ENCODE peak calls at places on chromosomes 5 and 9, in eight cellular contexts. One of them, this sample, is unnamed.

GRCh38 chr5:172334196-172334595 is 50.6 kb upstream of the UBTD2 start:
- DNase-seq in transverse colon: no peak
- DNase-seq in GM06990: no peak
- DNase-seq in lung: no peak
- DNase-seq in IMR-90: no peak
- DNase-seq in bronchial epithelial cell: no peak
- DNase-seq in PC-3: peak; percentile 18
- DNase-seq in hepatocyte: no peak
- DNase-seq in this sample: peak; percentile 37

GRCh38 chr5:80977764-80978163 is 17.6 kb downstream of the RASGRF2 start:
- DNase-seq in hepatocyte: no peak
- DNase-seq in bronchial epithelial cell: no peak
- DNase-seq in PC-3: no peak
- DNase-seq in GM06990: no peak
- DNase-seq in IMR-90: peak; percentile 56
- DNase-seq in transverse colon: no peak
- DNase-seq in lung: no peak
- DNase-seq in this sample: no peak

GRCh38 chr5:150122536-150123481 is 32.8 kb downstream of the PDGFRB start:
- DNase-seq in GM06990: no peak
- DNase-seq in bronchial epithelial cell: no peak
- DNase-seq in PC-3: no peak
- DNase-seq in IMR-90: no peak
- DNase-seq in transverse colon: no peak
- DNase-seq in hepatocyte: no peak
- DNase-seq in lung: no peak
- DNase-seq in this sample: no peak

GRCh38 chr5:32677023-32677422 is 34.1 kb upstream of the NPR3 start:
- DNase-seq in bronchial epithelial cell: no peak
- DNase-seq in transverse colon: no peak
- DNase-seq in IMR-90: no peak
- DNase-seq in GM06990: no peak
- DNase-seq in PC-3: no peak
- DNase-seq in lung: no peak
- DNase-seq in hepatocyte: no peak
- DNase-seq in this sample: no peak

GRCh38 chr5:160213537-160213936 is 15.8 kb upstream of the FABP6 start:
- DNase-seq in PC-3: peak; percentile 22
- DNase-seq in GM06990: no peak
- DNase-seq in transverse colon: no peak
- DNase-seq in bronchial epithelial cell: peak; percentile 61
- DNase-seq in IMR-90: peak; percentile 13
- DNase-seq in lung: peak; percentile 46
- DNase-seq in hepatocyte: no peak
- DNase-seq in this sample: no peak

GRCh38 chr5:147093138-147093537 is 141.7 kb upstream of the STK32A start:
- DNase-seq in lung: no peak
- DNase-seq in hepatocyte: peak; percentile 32
- DNase-seq in PC-3: no peak
- DNase-seq in IMR-90: peak; percentile 1
- DNase-seq in transverse colon: no peak
- DNase-seq in bronchial epithelial cell: peak; percentile 78
- DNase-seq in GM06990: no peak
- DNase-seq in this sample: no peak

GRCh38 chr9:126488881-126489404 is 124.8 kb upstream of the LMX1B start:
- DNase-seq in transverse colon: no peak
- DNase-seq in lung: no peak
- DNase-seq in hepatocyte: no peak
- DNase-seq in IMR-90: no peak
- DNase-seq in bronchial epithelial cell: no peak
- DNase-seq in PC-3: no peak
- DNase-seq in GM06990: no peak
- DNase-seq in this sample: no peak

GRCh38 chr5:88833371-88834107 is 49.4 kb downstream of the MEF2C start:
- DNase-seq in IMR-90: peak; percentile 74
- DNase-seq in hepatocyte: peak; percentile 19
- DNase-seq in transverse colon: peak; percentile 38
- DNase-seq in PC-3: no peak
- DNase-seq in lung: no peak
- DNase-seq in GM06990: no peak
- DNase-seq in bronchial epithelial cell: no peak
- DNase-seq in this sample: no peak

GRCh38 chr5:927172-928015 is 34.7 kb downstream of the TRIP13 start:
- DNase-seq in hepatocyte: no peak
- DNase-seq in PC-3: no peak
- DNase-seq in transverse colon: no peak
- DNase-seq in IMR-90: no peak
- DNase-seq in lung: no peak
- DNase-seq in GM06990: no peak
- DNase-seq in bronchial epithelial cell: no peak
- DNase-seq in this sample: no peak
- H3K4me3 ChIP-seq in hepatocyte: no peak overlapping the region
- H3K4me3 ChIP-seq in PC-3: no peak overlapping the region
- H3K4me3 ChIP-seq in transverse colon: no peak overlapping the region
- H3K4me3 ChIP-seq in IMR-90: no peak overlapping the region
- H3K4me3 ChIP-seq in lung: no peak overlapping the region
- H3K4me3 ChIP-seq in GM06990: no peak overlapping the region
- H3K4me3 ChIP-seq in bronchial epithelial cell: no peak overlapping the region
- H3K4me3 ChIP-seq in this sample: no peak overlapping the region

DNA sequence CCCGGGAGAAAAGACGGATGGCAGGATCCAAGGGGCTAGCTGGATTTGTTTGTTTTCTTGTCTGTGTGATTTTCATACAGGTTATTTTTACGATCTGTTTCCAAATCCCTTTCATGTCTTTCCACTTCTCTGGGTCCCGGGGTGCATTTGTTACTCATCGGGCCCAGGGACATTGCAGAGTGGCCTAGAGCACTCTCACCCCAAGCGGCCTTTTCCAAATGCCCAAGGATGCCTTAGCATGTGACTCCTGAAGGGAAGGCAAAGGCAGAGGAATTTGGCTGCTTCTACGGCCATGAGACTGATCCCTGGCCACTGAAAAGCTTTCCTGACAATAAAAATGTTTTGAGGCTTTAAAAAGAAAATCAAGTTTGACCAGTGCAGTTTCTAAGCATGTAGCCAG is 94.2 kb downstream of the SYK start:
- DNase-seq in transverse colon: no peak
- DNase-seq in IMR-90: no peak
- DNase-seq in PC-3: no peak
- DNase-seq in GM06990: no peak
- DNase-seq in hepatocyte: no peak
- DNase-seq in lung: no peak
- DNase-seq in bronchial epithelial cell: no peak
- DNase-seq in this sample: no peak
- H3K36me3 ChIP-seq in transverse colon: no peaks in the 10 kb centered on the region
- H3K36me3 ChIP-seq in IMR-90: no peaks in the 10 kb centered on the region
- H3K36me3 ChIP-seq in PC-3: no peaks in the 10 kb centered on the region
- H3K36me3 ChIP-seq in GM06990: peaks cover 1% of the 10 kb centered on the region
- H3K36me3 ChIP-seq in hepatocyte: no peaks in the 10 kb centered on the region
- H3K36me3 ChIP-seq in lung: peaks cover 7% of the 10 kb centered on the region
- H3K36me3 ChIP-seq in bronchial epithelial cell: peaks cover 3% of the 10 kb centered on the region
- H3K36me3 ChIP-seq in this sample: peaks cover 84% of the 10 kb centered on the region

GRCh38 chr5:174607205-174607604 is 117.2 kb upstream of the MSX2 start:
- DNase-seq in PC-3: no peak
- DNase-seq in transverse colon: no peak
- DNase-seq in hepatocyte: no peak
- DNase-seq in bronchial epithelial cell: no peak
- DNase-seq in lung: no peak
- DNase-seq in GM06990: no peak
- DNase-seq in IMR-90: no peak
- DNase-seq in this sample: no peak

GRCh38 chr5:174610968-174611367 is 113.4 kb upstream of the MSX2 start:
- DNase-seq in transverse colon: peak; percentile 10
- DNase-seq in hepatocyte: peak; percentile 54
- DNase-seq in GM06990: no peak
- DNase-seq in bronchial epithelial cell: peak; percentile 52
- DNase-seq in PC-3: peak; percentile 43
- DNase-seq in IMR-90: peak; percentile 75
- DNase-seq in lung: peak; percentile 72
- DNase-seq in this sample: no peak

GRCh38 chr5:174608631-174609097 is 115.7 kb upstream of the MSX2 start:
- DNase-seq in lung: peak; percentile 68
- DNase-seq in bronchial epithelial cell: no peak
- DNase-seq in IMR-90: no peak
- DNase-seq in hepatocyte: no peak
- DNase-seq in transverse colon: peak; percentile 20
- DNase-seq in GM06990: no peak
- DNase-seq in PC-3: no peak
- DNase-seq in this sample: no peak

GRCh38 chr5:174606646-174607045 is 117.7 kb upstream of the MSX2 start:
- DNase-seq in IMR-90: no peak
- DNase-seq in transverse colon: no peak
- DNase-seq in lung: no peak
- DNase-seq in hepatocyte: no peak
- DNase-seq in PC-3: no peak
- DNase-seq in GM06990: no peak
- DNase-seq in bronchial epithelial cell: no peak
- DNase-seq in this sample: no peak

GRCh38 chr5:174609116-174609515 is 115.3 kb upstream of the MSX2 start:
- DNase-seq in PC-3: no peak
- DNase-seq in bronchial epithelial cell: no peak
- DNase-seq in hepatocyte: no peak
- DNase-seq in GM06990: no peak
- DNase-seq in transverse colon: no peak
- DNase-seq in lung: no peak
- DNase-seq in IMR-90: no peak
- DNase-seq in this sample: no peak
- H3K4me3 ChIP-seq in PC-3: no peak overlapping the region
- H3K4me3 ChIP-seq in bronchial epithelial cell: no peak overlapping the region
- H3K4me3 ChIP-seq in hepatocyte: no peak overlapping the region
- H3K4me3 ChIP-seq in GM06990: no peak overlapping the region
- H3K4me3 ChIP-seq in transverse colon: no peak overlapping the region
- H3K4me3 ChIP-seq in lung: no peak overlapping the region
- H3K4me3 ChIP-seq in IMR-90: no peak overlapping the region
- H3K4me3 ChIP-seq in this sample: no peak overlapping the region

GRCh38 chr5:58455966-58456365 is 3.9 kb downstream of the PLK2 start:
- DNase-seq in IMR-90: no peak
- DNase-seq in GM06990: no peak
- DNase-seq in hepatocyte: no peak
- DNase-seq in PC-3: no peak
- DNase-seq in lung: no peak
- DNase-seq in bronchial epithelial cell: no peak
- DNase-seq in transverse colon: no peak
- DNase-seq in this sample: no peak

GRCh38 chr5:58455495-58455894 is 4.4 kb downstream of the PLK2 start:
- DNase-seq in hepatocyte: no peak
- DNase-seq in PC-3: no peak
- DNase-seq in bronchial epithelial cell: no peak
- DNase-seq in IMR-90: no peak
- DNase-seq in lung: no peak
- DNase-seq in transverse colon: no peak
- DNase-seq in GM06990: no peak
- DNase-seq in this sample: no peak

GRCh38 chr5:58457040-58457439 is 2.8 kb downstream of the PLK2 start:
- DNase-seq in PC-3: no peak
- DNase-seq in transverse colon: no peak
- DNase-seq in bronchial epithelial cell: no peak
- DNase-seq in GM06990: no peak
- DNase-seq in hepatocyte: no peak
- DNase-seq in IMR-90: no peak
- DNase-seq in lung: no peak
- DNase-seq in this sample: no peak

GRCh38 chr5:58455066-58455465 is 4.8 kb downstream of the PLK2 start:
- DNase-seq in GM06990: no peak
- DNase-seq in bronchial epithelial cell: no peak
- DNase-seq in PC-3: no peak
- DNase-seq in transverse colon: no peak
- DNase-seq in hepatocyte: no peak
- DNase-seq in IMR-90: peak; percentile 55
- DNase-seq in lung: no peak
- DNase-seq in this sample: no peak

GRCh38 chr5:58456486-58456885 is 3.4 kb downstream of the PLK2 start:
- DNase-seq in GM06990: no peak
- DNase-seq in hepatocyte: no peak
- DNase-seq in bronchial epithelial cell: no peak
- DNase-seq in PC-3: no peak
- DNase-seq in IMR-90: no peak
- DNase-seq in lung: no peak
- DNase-seq in transverse colon: no peak
- DNase-seq in this sample: no peak
- H3K36me3 ChIP-seq in GM06990: no peaks in the 10 kb centered on the region
- H3K36me3 ChIP-seq in hepatocyte: peaks cover 12% of the 10 kb centered on the region
- H3K36me3 ChIP-seq in bronchial epithelial cell: peaks cover 20% of the 10 kb centered on the region
- H3K36me3 ChIP-seq in PC-3: peaks cover 61% of the 10 kb centered on the region
- H3K36me3 ChIP-seq in IMR-90: peaks cover 56% of the 10 kb centered on the region
- H3K36me3 ChIP-seq in lung: peaks cover 14% of the 10 kb centered on the region
- H3K36me3 ChIP-seq in transverse colon: no peaks in the 10 kb centered on the region
- H3K36me3 ChIP-seq in this sample: peaks cover 13% of the 10 kb centered on the region

GRCh38 chr5:142404046-142404477 is 79.2 kb upstream of the SPRY4 start:
- DNase-seq in lung: no peak
- DNase-seq in bronchial epithelial cell: peak; percentile 26
- DNase-seq in transverse colon: no peak
- DNase-seq in IMR-90: peak; percentile 65
- DNase-seq in GM06990: no peak
- DNase-seq in hepatocyte: peak; percentile 37
- DNase-seq in PC-3: no peak
- DNase-seq in this sample: no peak
- H3K4me3 ChIP-seq in lung: no peak overlapping the region
- H3K4me3 ChIP-seq in bronchial epithelial cell: no peak overlapping the region
- H3K4me3 ChIP-seq in transverse colon: no peak overlapping the region
- H3K4me3 ChIP-seq in IMR-90: no peak overlapping the region
- H3K4me3 ChIP-seq in GM06990: no peak overlapping the region
- H3K4me3 ChIP-seq in hepatocyte: no peak overlapping the region
- H3K4me3 ChIP-seq in PC-3: no peak overlapping the region
- H3K4me3 ChIP-seq in this sample: no peak overlapping the region

DNA sequence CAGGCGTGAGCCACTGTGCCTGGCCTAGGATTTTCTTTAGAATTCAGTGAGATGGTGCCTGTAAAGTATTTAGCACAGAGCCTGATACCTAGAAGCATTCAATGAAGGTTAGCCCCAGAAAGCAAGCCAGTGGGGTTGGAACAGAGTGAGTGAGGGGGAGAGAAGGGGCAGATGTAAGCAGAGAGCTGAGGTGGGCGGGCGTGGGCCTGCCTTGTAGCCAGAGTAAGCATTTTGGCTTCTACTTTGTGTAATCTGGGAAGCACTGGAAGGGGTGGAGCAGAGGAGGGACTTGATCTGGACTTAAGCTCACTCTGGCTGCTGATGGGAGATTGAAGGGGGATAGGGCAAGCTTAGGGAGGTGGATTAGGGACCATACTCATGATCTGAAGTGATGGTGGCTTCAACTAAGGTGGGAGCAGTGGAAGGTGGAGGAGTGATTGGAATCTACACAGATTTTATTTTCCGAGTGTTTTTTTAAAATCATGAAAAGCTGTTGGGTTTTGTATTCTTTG is 2.6 kb downstream of the EXOSC2 start:
- DNase-seq in transverse colon: no peak
- DNase-seq in hepatocyte: no peak
- DNase-seq in PC-3: no peak
- DNase-seq in lung: no peak
- DNase-seq in IMR-90: no peak
- DNase-seq in GM06990: no peak
- DNase-seq in bronchial epithelial cell: no peak
- DNase-seq in this sample: peak; percentile 64
- H3K36me3 ChIP-seq in transverse colon: no peaks in the 10 kb centered on the region
- H3K36me3 ChIP-seq in hepatocyte: no peaks in the 10 kb centered on the region
- H3K36me3 ChIP-seq in PC-3: peaks cover 28% of the 10 kb centered on the region
- H3K36me3 ChIP-seq in lung: peaks cover 27% of the 10 kb centered on the region
- H3K36me3 ChIP-seq in IMR-90: peaks cover 29% of the 10 kb centered on the region
- H3K36me3 ChIP-seq in GM06990: peaks cover 18% of the 10 kb centered on the region
- H3K36me3 ChIP-seq in bronchial epithelial cell: peaks cover 14% of the 10 kb centered on the region
- H3K36me3 ChIP-seq in this sample: peaks cover 70% of the 10 kb centered on the region

This sample was measured in WERI-Rb-1.